ENCODE peak calls at places on chromosome 11, in six cellular contexts. Q is ovary, M is gastrocnemius medialis, G is H7, F is neural progenitor cell, B is testis. H is an unnamed sample.

GRCh38 chr11:9170450-9170849 is 79.1 kb upstream of the SCUBE2 start:
- DNase-seq in Q (no peak), G (no peak), B (no peak), F (no peak), M (peak; percentile 18), H (no peak)

GRCh38 chr11:105789579-105789978 is 179.7 kb downstream of the GRIA4 start:
- DNase-seq in F (no peak), G (no peak), Q (no peak), M (no peak), B (no peak), H (no peak)

GRCh38 chr11:976431-977160 is 50.9 kb downstream of the AP2A2 start:
- DNase-seq in M (no peak), B (peak; percentile 71), G (no peak), Q (no peak), F (no peak), H (no peak)

GRCh38 chr11:9077164-9077563 is 14.2 kb downstream of the SCUBE2 start:
- DNase-seq in M (no peak), G (no peak), B (no peak), F (no peak), Q (no peak), H (no peak)

GRCh38 chr11:17613428-17613962 is 66.4 kb downstream of the OTOG start:
- DNase-seq in G (no peak), Q (no peak), M (no peak), B (no peak), F (no peak), H (no peak)

GRCh38 chr11:88421530-88421929 is 84.0 kb upstream of the CTSC start:
- DNase-seq in M (no peak), G (peak; percentile 16), B (no peak), F (peak; percentile 6), Q (no peak), H (no peak)

GRCh38 chr11:67352546-67353316 is 615 bp downstream of the POLD4 start:
- DNase-seq in F (no peak), Q (no peak), B (no peak), G (no peak), M (no peak), H (no peak)

GRCh38 chr11:75056806-75057205 is 39.9 kb downstream of the OR2AT4 start:
- DNase-seq in F (no peak), M (no peak), G (no peak), B (no peak), Q (no peak), H (no peak)

GRCh38 chr11:77617892-77618291 is 19.7 kb downstream of the CLNS1A start:
- DNase-seq in Q (no peak), G (no peak), M (no peak), F (no peak), B (no peak), H (no peak)

GRCh38 chr11:84549221-84549620 is 1077.9 kb downstream of the DLG2 start:
- DNase-seq in G (no peak), B (no peak), F (no peak), Q (no peak), M (no peak), H (no peak)

GRCh38 chr11:118645066-118645715 is 34.3 kb downstream of the TREH start:
- DNase-seq in B (no peak), G (no peak), M (no peak), F (no peak), Q (no peak), H (no peak)

GRCh38 chr11:31248768-31249167 is 120.8 kb downstream of the DCDC1 start:
- DNase-seq in F (no peak), B (no peak), G (no peak), M (no peak), Q (no peak), H (no peak)

GRCh38 chr11:131683666-131684065 is 313.3 kb downstream of the NTM start:
- DNase-seq in F (no peak), B (no peak), M (no peak), G (no peak), Q (no peak), H (no peak)

GRCh38 chr11:9013373-9013772 is 9.6 kb upstream of the NRIP3 start:
- DNase-seq in Q (no peak), F (no peak), G (no peak), M (no peak), B (no peak), H (no peak)

GRCh38 chr11:43687120-43687791 is 6.7 kb downstream of the HSD17B12 start:
- DNase-seq in B (no peak), G (no peak), F (no peak), M (peak; percentile 27), Q (no peak), H (peak; percentile 43)

GRCh38 chr11:77084581-77085191 is 17.9 kb downstream of the CAPN5 start:
- DNase-seq in Q (peak; percentile 9), F (no peak), B (peak; percentile 47), M (no peak), G (peak; percentile 32), H (peak; percentile 9)

GRCh38 chr11:78499971-78500370 is 74.7 kb downstream of the NARS2 start:
- DNase-seq in F (no peak), M (no peak), G (no peak), B (no peak), Q (no peak), H (no peak)

GRCh38 chr11:106668147-106668546 is 350.1 kb downstream of the GUCY1A2 start:
- DNase-seq in F (no peak), B (no peak), M (no peak), Q (no peak), G (no peak), H (no peak)

GRCh38 chr11:11856638-11857037 is 14.9 kb downstream of the USP47 start:
- DNase-seq in F (no peak), M (no peak), Q (no peak), B (no peak), G (no peak), H (no peak)

GRCh38 chr11:73317373-73317772 is 9.3 kb downstream of the ARHGEF17 start:
- DNase-seq in G (no peak), B (no peak), F (no peak), M (no peak), Q (peak; percentile 53), H (peak; percentile 86)

GRCh38 chr11:73313652-73314051 is 5.6 kb downstream of the ARHGEF17 start:
- DNase-seq in B (no peak), Q (no peak), F (no peak), G (no peak), M (no peak), H (no peak)

GRCh38 chr11:73314121-73314948 is 6.3 kb downstream of the ARHGEF17 start:
- DNase-seq in B (no peak), F (peak; percentile 47), Q (no peak), G (peak; percentile 70), M (no peak), H (peak; percentile 82)

GRCh38 chr11:73316422-73316821 is 8.3 kb downstream of the ARHGEF17 start:
- DNase-seq in F (no peak), G (no peak), M (no peak), B (no peak), Q (no peak), H (no peak)

GRCh38 chr11:73315288-73316020 is 7.4 kb downstream of the ARHGEF17 start:
- DNase-seq in G (no peak), F (peak; percentile 39), Q (no peak), B (no peak), M (no peak), H (no peak)
- H3K4me3 ChIP-seq in G (no peak overlapping the region), F (no peak overlapping the region), Q (no peak overlapping the region), B (no peak overlapping the region), M (no peak overlapping the region), H (peak overlapping the region; percentile 90)

GRCh38 chr11:123430736-123431356 is 777 bp downstream of the GRAMD1B start:
- DNase-seq in Q (peak; percentile 46), G (peak; percentile 79), B (peak; percentile 77), F (peak; percentile 70), M (peak; percentile 50), H (peak; percentile 62)
- H3K4me3 ChIP-seq in Q (peak overlapping the region; percentile 44), G (peak overlapping the region; percentile 94), B (peak overlapping the region; percentile 68), F (peak overlapping the region; percentile 90), M (peak overlapping the region; percentile 61), H (peak overlapping the region; percentile 45)

GRCh38 chr11:116342148-116342547 is 430.6 kb downstream of the BUD13 start:
- DNase-seq in Q (no peak), B (no peak), G (no peak), F (no peak), M (no peak), H (no peak)
- H3K4me3 ChIP-seq in Q (no peak overlapping the region), B (no peak overlapping the region), G (no peak overlapping the region), F (no peak overlapping the region), M (no peak overlapping the region), H (no peak overlapping the region)

DNA sequence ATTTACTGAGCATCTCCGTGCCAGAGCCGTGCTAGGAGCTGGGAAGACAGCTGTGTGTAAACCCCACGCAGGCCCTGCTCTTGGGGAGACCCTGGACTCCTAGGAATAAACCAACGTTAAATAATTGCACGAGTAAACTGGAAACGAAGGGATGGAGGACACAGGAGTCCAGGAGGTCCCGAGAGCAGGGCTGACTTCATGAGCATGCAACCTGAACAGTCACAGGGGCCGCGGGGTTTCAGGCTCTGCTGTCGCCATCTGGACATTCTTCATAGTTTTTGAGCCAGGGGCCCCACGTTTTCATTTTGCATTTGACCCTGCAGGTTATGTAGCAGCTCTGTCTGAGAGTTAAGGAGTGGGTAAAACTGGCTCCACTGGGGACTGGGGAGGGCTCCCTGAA is 63.0 kb downstream of the PRDM11 start:
- DNase-seq in F (no peak), Q (peak; percentile 32), G (peak; percentile 67), B (no peak), M (no peak), H (no peak)
- H3K4me3 ChIP-seq in F (no peak overlapping the region), Q (no peak overlapping the region), G (no peak overlapping the region), B (no peak overlapping the region), M (peak overlapping the region; percentile 36), H (peak overlapping the region; percentile 20)

H was measured in tibial artery.